ENCODE peak calls at places on chromosomes 2 and 18, in ten cellular contexts. P is SK-N-SH, Q is tibial nerve, K is stomach, C is transverse colon, I is H1, S is sigmoid colon, T is suprapubic skin, U is ovary, D is upper lobe of left lung. E is an unnamed sample.

GRCh38 chr2:180676520-180676919 is 303.9 kb upstream of the UBE2E3 start:
- DNase-seq in P (no peak), Q (no peak), K (no peak), C (no peak), I (no peak), S (no peak), T (no peak), U (no peak), D (no peak), E (no peak)

GRCh38 chr2:239166201-239166834 is 234.5 kb downstream of the HDAC4 start:
- DNase-seq in P (no peak), Q (no peak), K (no peak), C (no peak), I (no peak), S (peak; percentile 50), T (peak; percentile 48), U (no peak), D (peak; percentile 15), E (no peak)

GRCh38 chr2:137947714-137948336 is 16.4 kb upstream of the HNMT start:
- DNase-seq in P (peak; percentile 32), Q (peak; percentile 85), K (peak; percentile 78), C (peak; percentile 73), I (no peak), S (peak; percentile 74), T (no peak), U (peak; percentile 65), D (peak; percentile 78), E (peak; percentile 24)

GRCh38 chr18:63301458-63301857 is 18.1 kb downstream of the BCL2 start:
- DNase-seq in P (no peak), Q (no peak), K (no peak), C (no peak), I (no peak), S (no peak), T (no peak), U (no peak), D (peak; percentile 38), E (no peak)

GRCh38 chr2:229212241-229212640 is 58.8 kb downstream of the PID1 start:
- DNase-seq in P (no peak), Q (no peak), K (no peak), C (no peak), I (no peak), S (no peak), T (no peak), U (no peak), D (no peak), E (no peak)

GRCh38 chr2:161030260-161031063 is 129.8 kb upstream of the TANK start:
- DNase-seq in P (no peak), Q (peak; percentile 27), K (no peak), C (peak; percentile 10), I (no peak), S (peak; percentile 77), T (no peak), U (peak; percentile 15), D (peak; percentile 26), E (peak; percentile 15)

GRCh38 chr2:20619624-20620024 is 31.3 kb downstream of the HS1BP3 start:
- DNase-seq in P (no peak), Q (no peak), K (peak; percentile 25), C (no peak), I (no peak), S (peak; percentile 71), T (peak; percentile 73), U (no peak), D (no peak), E (no peak)

GRCh38 chr2:176876493-176877103 is 336.0 kb upstream of the HNRNPA3 start:
- DNase-seq in P (no peak), Q (no peak), K (no peak), C (no peak), I (no peak), S (no peak), T (no peak), U (no peak), D (no peak), E (no peak)

GRCh38 chr2:86628091-86628522 is 4.4 kb upstream of the RNF103 start:
- DNase-seq in P (no peak), Q (no peak), K (no peak), C (no peak), I (no peak), S (peak; percentile 68), T (no peak), U (no peak), D (no peak), E (no peak)

GRCh38 chr18:79617521-79618500 is 61.8 kb upstream of the CTDP1 start:
- DNase-seq in P (no peak), Q (no peak), K (no peak), C (no peak), I (no peak), S (peak; percentile 62), T (no peak), U (no peak), D (no peak), E (no peak)

GRCh38 chr2:64274399-64275173 is 130.4 kb upstream of the PELI1 start:
- DNase-seq in P (peak; percentile 17), Q (no peak), K (no peak), C (no peak), I (no peak), S (no peak), T (no peak), U (no peak), D (no peak), E (no peak)

DNA sequence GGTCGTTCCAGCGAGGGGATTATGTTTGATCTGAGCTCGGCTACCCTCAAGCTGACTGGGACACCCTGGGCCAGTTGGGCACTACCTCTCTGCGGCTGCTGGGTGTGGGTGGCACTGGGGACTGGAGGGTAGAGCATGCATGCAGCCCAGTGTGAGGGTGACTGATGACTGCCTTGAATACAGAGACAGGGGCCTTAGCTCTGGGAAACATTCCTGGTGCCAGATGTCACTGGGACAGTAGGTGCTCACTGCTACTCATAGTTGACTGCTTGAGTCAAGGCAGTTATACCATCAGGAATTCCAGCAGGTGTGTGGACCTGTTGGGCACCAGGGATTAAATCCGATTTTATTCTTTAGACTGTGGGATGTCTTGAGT is 33.6 kb upstream of the ATP6V1B1 start:
- DNase-seq in P (peak; percentile 64), Q (no peak), K (no peak), C (no peak), I (no peak), S (no peak), T (no peak), U (no peak), D (no peak), E (no peak)
- TF ChIP-seq EP300 in P (no peak), Q (no peak), K (no peak), C (no peak), I (no peak), S (no peak), T (no peak), U (no peak), D (no peak), E (no peak)

GRCh38 chr2:44844651-44845270 is 96.7 kb upstream of the SIX3 start:
- DNase-seq in P (no peak), Q (no peak), K (no peak), C (no peak), I (no peak), S (no peak), T (no peak), U (no peak), D (no peak), E (no peak)

GRCh38 chr2:44850016-44850415 is 91.5 kb upstream of the SIX3 start:
- DNase-seq in P (no peak), Q (no peak), K (no peak), C (no peak), I (no peak), S (no peak), T (no peak), U (no peak), D (no peak), E (no peak)

GRCh38 chr2:44851518-44851917 is 90.0 kb upstream of the SIX3 start:
- DNase-seq in P (no peak), Q (no peak), K (no peak), C (no peak), I (no peak), S (no peak), T (no peak), U (no peak), D (no peak), E (no peak)

GRCh38 chr2:44843641-44844040 is 97.9 kb upstream of the SIX3 start:
- DNase-seq in P (no peak), Q (no peak), K (no peak), C (no peak), I (no peak), S (no peak), T (no peak), U (no peak), D (no peak), E (no peak)

GRCh38 chr2:44848026-44848425 is 93.5 kb upstream of the SIX3 start:
- DNase-seq in P (no peak), Q (no peak), K (no peak), C (no peak), I (no peak), S (no peak), T (no peak), U (no peak), D (no peak), E (no peak)
- TF ChIP-seq EP300 in P (no peak), Q (no peak), K (no peak), C (no peak), I (no peak), S (no peak), T (no peak), U (no peak), D (no peak), E (no peak)

DNA sequence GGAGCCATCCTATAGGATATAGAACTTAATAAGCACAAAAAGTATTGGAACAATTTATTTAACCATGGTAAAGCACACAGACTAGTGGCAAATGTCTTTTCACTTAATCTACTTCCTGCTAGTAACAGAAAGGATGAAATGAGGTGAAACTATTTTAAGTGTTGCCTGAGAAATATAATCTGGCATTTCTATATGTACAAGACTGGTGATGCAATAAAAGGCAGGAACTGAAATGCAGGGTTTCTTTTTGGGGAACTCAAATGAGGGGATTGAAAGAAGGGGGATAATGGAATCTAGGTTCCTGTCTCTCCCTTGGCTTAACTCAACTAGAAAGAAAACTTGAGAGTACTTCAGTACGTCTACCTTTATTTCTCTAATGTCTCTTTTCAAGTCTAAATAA is 122.3 kb downstream of the MEMO1 start:
- DNase-seq in P (no peak), Q (no peak), K (no peak), C (no peak), I (no peak), S (no peak), T (no peak), U (no peak), D (no peak), E (no peak)
- TF ChIP-seq EP300 in P (no peak), Q (no peak), K (no peak), C (no peak), I (no peak), S (no peak), T (no peak), U (no peak), D (no peak), E (no peak)

DNA sequence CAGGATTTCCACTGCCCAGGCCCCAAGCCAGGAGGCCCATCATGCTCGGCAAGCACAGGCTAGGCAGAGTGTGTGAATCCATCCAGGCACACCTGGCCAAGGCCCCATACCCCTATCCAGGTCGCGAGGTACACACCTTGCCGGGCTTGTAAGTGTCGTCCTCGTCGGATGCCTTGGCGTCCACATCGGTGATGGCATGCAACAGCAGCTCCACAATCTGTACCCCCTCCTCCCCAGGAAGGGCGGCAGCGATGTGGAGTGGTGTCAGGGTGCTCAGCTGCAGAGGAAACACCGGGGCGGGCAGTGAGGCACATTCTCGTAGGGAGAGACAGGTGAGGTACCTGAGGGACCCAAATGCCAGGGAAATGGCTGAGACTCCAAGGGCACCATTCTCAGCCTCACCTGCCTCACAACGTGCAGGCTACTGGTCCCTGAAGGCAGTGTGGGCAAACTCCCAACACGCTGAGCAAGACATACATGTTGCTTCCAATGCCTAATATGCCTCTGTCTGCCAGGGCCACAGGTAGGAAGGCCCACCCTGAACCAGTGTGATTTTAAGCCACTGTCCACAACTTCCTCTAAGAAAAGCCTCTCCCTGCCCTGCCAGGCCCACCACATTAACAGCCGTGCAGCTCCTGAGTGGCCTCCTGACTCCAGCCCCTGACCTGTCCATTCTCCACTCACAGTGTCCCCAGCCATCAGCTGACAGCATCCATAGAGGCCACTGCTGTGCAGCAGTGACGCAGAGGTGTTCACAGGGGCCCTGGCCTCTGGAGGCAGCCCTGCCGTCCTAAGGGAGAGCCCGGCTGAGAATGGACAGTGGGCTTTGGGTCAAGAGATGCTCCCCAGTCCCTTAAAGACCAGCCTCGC is 44.9 kb downstream of the ANKMY1 start:
- DNase-seq in P (peak; percentile 9), Q (no peak), K (peak; percentile 24), C (no peak), I (no peak), S (peak; percentile 60), T (peak; percentile 63), U (no peak), D (peak; percentile 14), E (no peak)
- TF ChIP-seq EP300 in P (no peak), Q (no peak), K (no peak), C (no peak), I (no peak), S (no peak), T (no peak), U (no peak), D (no peak), E (no peak)